ENCODE peak calls at places on chromosomes 3 and 15, in ten cellular contexts. F is OCI-LY7, B is psoas muscle, H is colonic mucosa, E is fibroblast of lung, M is adrenal gland, N is pancreas, S is A673, V is breast epithelium, L is neural progenitor cell. K is an unnamed sample. For H3K4me1, the result is how much of the 10 kb centered on the place peaks cover.

GRCh38 chr15:42974202-42974862 is 53.8 kb upstream of the TTBK2 start:
- DNase-seq in F (no peak), B (no peak), H (no peak), E (no peak), M (no peak), N (no peak), S (no peak), V (no peak), L (no peak), K (no peak)

GRCh38 chr3:96264701-96265100 is 549.7 kb upstream of the EPHA6 start:
- DNase-seq in F (no peak), B (no peak), H (no peak), E (no peak), M (no peak), N (no peak), S (no peak), V (no peak), L (no peak), K (no peak)

GRCh38 chr3:141414141-141414689 is 45.9 kb downstream of the ZBTB38 start:
- DNase-seq in F (no peak), B (peak), H (no peak), E (peak), M (peak), N (peak), S (no peak), V (no peak), L (no peak), K (no peak)

GRCh38 chr15:76875911-76876310 is 29.2 kb downstream of the SCAPER start:
- DNase-seq in F (no peak), B (no peak), H (no peak), E (no peak), M (no peak), N (no peak), S (no peak), V (no peak), L (no peak), K (no peak)

GRCh38 chr15:36877294-36877693 is 223.1 kb downstream of the MEIS2 start:
- DNase-seq in F (no peak), B (no peak), H (no peak), E (no peak), M (no peak), N (no peak), S (no peak), V (no peak), L (peak), K (no peak)

GRCh38 chr3:15205934-15206661 is at the start of gene CAPN7:
- DNase-seq in F (peak), B (peak), H (peak), E (peak), M (peak), N (peak), S (peak), V (peak), L (peak), K (no peak)

GRCh38 chr3:192339214-192339613 is 388.1 kb downstream of the FGF12 start:
- DNase-seq in F (no peak), B (no peak), H (no peak), E (no peak), M (no peak), N (no peak), S (no peak), V (no peak), L (peak), K (no peak)

GRCh38 chr15:63233667-63234419 is 43.6 kb upstream of the APH1B start:
- DNase-seq in F (no peak), B (no peak), H (no peak), E (peak), M (no peak), N (no peak), S (no peak), V (no peak), L (no peak), K (no peak)

GRCh38 chr3:196640501-196640968 is 1.0 kb downstream of the NRROS start:
- DNase-seq in F (no peak), B (no peak), H (no peak), E (no peak), M (no peak), N (no peak), S (no peak), V (no peak), L (no peak), K (no peak)

GRCh38 chr3:183387797-183388196 is 40.6 kb downstream of the MCF2L2 start:
- DNase-seq in F (no peak), B (no peak), H (no peak), E (no peak), M (no peak), N (no peak), S (no peak), V (no peak), L (no peak), K (no peak)

GRCh38 chr3:4222574-4222973 is 80.6 kb upstream of the SETMAR start:
- DNase-seq in F (no peak), B (no peak), H (no peak), E (no peak), M (no peak), N (no peak), S (no peak), V (no peak), L (no peak), K (no peak)

GRCh38 chr15:89101302-89102191 is 13.3 kb downstream of the ABHD2 start:
- DNase-seq in F (no peak), B (peak), H (peak), E (peak), M (peak), N (peak), S (no peak), V (peak), L (no peak), K (peak)

DNA sequence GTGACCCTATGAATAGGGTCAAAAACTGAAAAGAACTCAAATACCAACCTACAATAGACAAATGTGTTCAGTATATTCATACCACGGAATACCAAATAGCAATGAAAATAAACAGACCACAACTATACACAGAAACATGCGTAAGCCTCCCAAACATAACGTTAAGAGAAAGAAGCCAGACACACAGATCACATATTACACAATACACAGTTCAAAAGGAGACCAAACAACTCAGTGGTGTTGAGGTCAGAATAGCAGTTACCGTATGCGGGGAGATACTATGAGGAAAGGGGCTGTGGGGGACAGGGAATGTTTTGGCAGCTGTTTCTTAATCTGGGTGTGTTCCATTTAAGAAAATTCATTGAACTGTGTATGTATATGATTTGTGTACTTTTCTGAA is 6.6 kb downstream of the OSBPL10 start:
- DNase-seq in F (no peak), B (no peak), H (no peak), E (peak), M (no peak), N (no peak), S (no peak), V (no peak), L (no peak), K (no peak)
- H3K4me1 ChIP-seq in F (half or more), B (under half), H (under half), E (under half), M (under half), N (under half), S (under half), V (under half), L (under half), K (under half)

GRCh38 chr15:41692049-41692448 is 31.8 kb downstream of the MGA start:
- DNase-seq in F (no peak), B (no peak), H (no peak), E (no peak), M (no peak), N (no peak), S (no peak), V (no peak), L (no peak), K (no peak)

GRCh38 chr15:41693757-41694156 is 33.6 kb downstream of the MGA start:
- DNase-seq in F (no peak), B (no peak), H (no peak), E (no peak), M (no peak), N (no peak), S (no peak), V (no peak), L (no peak), K (no peak)

GRCh38 chr15:41691471-41691870 is 31.3 kb downstream of the MGA start:
- DNase-seq in F (no peak), B (no peak), H (no peak), E (peak), M (no peak), N (no peak), S (no peak), V (no peak), L (no peak), K (no peak)

GRCh38 chr15:41698779-41699178 is 38.6 kb downstream of the MGA start:
- DNase-seq in F (no peak), B (no peak), H (no peak), E (peak), M (no peak), N (no peak), S (no peak), V (no peak), L (no peak), K (no peak)

GRCh38 chr15:41695750-41696436 is 35.7 kb downstream of the MGA start:
- DNase-seq in F (peak), B (no peak), H (no peak), E (peak), M (peak), N (no peak), S (peak), V (no peak), L (no peak), K (no peak)
- TF ChIP-seq CTCF in F (peak), B (no peak), H (no peak), E (peak), M (no peak), N (no peak), S (peak), V (no peak), L (no peak), K (no peak)

DNA sequence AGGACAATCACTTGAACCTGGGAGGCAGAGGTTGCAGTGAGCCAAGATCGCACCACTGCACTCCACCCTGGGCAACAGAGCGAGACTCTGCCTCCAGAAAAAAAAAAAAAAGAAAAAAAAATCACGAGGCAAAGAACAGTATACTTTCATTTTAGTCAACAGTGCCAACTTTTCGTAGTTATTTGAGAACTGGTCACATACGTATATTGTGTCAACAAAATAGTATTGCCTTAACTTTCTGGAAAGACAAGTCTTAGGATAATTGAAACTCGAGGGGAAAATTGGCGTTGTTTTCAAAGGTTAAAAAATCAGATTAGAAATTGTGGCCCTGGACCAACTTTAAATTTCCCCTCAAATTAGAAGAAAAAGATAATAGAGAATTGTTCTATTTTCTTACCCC is 13.8 kb downstream of the GMPS start:
- DNase-seq in F (no peak), B (no peak), H (no peak), E (no peak), M (no peak), N (no peak), S (no peak), V (no peak), L (no peak), K (no peak)
- H3K4me1 ChIP-seq in F (under half), B (under half), H (under half), E (under half), M (under half), N (under half), S (under half), V (under half), L (under half), K (under half)

GRCh38 chr3:49411550-49411967 is 217 bp downstream of the RHOA start:
- DNase-seq in F (peak), B (peak), H (peak), E (no peak), M (peak), N (peak), S (no peak), V (peak), L (peak), K (no peak)

GRCh38 chr3:49411968-49412631 is at the start of the genes RHOA and TCTA:
- DNase-seq in F (peak), B (peak), H (peak), E (peak), M (peak), N (peak), S (peak), V (peak), L (peak), K (peak)

GRCh38 chr3:49412632-49413337 is 562 bp downstream of the TCTA start:
- DNase-seq in F (peak), B (peak), H (no peak), E (peak), M (no peak), N (no peak), S (no peak), V (no peak), L (peak), K (no peak)

GRCh38 chr3:49410102-49410843 is 1.5 kb downstream of the RHOA start:
- DNase-seq in F (no peak), B (no peak), H (no peak), E (no peak), M (no peak), N (no peak), S (no peak), V (no peak), L (no peak), K (no peak)

GRCh38 chr3:49410844-49411549 is 779 bp downstream of the RHOA start:
- DNase-seq in F (no peak), B (no peak), H (no peak), E (no peak), M (no peak), N (no peak), S (peak), V (no peak), L (no peak), K (no peak)
- TF ChIP-seq CTCF in F (no peak), B (no peak), H (no peak), E (no peak), M (no peak), N (no peak), S (no peak), V (no peak), L (no peak), K (no peak)

GRCh38 chr3:32837366-32837765 is 19.6 kb downstream of the TRIM71 start:
- DNase-seq in F (no peak), B (no peak), H (no peak), E (no peak), M (no peak), N (no peak), S (no peak), V (no peak), L (no peak), K (no peak)
- H3K4me1 ChIP-seq in F (under half), B (under half), H (under half), E (under half), M (under half), N (under half), S (under half), V (under half), L (half or more), K (under half)

GRCh38 chr3:180802837-180803236 is 109.6 kb upstream of the FXR1 start:
- DNase-seq in F (peak), B (no peak), H (no peak), E (peak), M (no peak), N (no peak), S (peak), V (no peak), L (peak), K (no peak)
- TF ChIP-seq CTCF in F (peak), B (peak), H (no peak), E (peak), M (peak), N (no peak), S (peak), V (no peak), L (peak), K (no peak)

DNA sequence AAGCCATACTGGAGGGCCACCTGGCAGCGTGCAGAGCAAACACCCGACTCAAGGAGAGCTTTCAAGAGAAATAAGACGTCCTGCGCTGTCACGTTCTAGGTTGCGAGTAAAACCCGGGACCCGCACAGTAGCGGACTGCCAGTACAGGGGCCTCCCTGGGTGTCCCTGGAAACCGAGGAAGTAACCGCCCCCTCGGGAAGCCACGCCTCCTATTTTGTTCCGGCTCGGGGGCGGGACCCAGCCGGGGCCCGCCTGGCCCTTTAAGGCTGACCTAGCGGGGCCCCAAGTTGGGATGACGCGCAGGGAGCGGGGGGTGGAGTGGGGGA is 218 bp upstream of the MAPKAPK3 start:
- DNase-seq in F (peak), B (peak), H (peak), E (peak), M (peak), N (peak), S (peak), V (peak), L (peak), K (no peak)
- H3K4me1 ChIP-seq in F (under half), B (under half), H (under half), E (under half), M (under half), N (under half), S (under half), V (under half), L (under half), K (half or more)

DNA sequence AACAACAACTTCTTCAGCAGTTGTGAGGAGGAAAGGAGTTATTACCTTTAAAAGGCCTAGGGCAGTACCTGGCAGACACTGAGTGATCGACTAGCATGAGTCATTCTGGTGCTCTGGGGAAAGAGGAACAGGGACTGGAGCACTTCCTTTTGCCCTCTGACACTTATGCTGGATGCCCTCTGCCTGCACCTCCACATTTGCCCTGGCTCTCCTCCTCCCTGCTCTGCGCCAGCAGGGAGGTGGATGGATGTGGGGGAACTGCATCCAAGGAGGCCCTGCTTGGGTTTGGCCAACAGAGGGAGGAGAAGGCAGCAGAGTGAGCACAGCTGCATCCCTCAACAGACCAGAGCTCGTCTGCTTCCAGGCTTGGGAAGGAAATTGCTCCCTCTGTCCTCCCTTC is 75.1 kb downstream of the SEMA5B start:
- DNase-seq in F (peak), B (no peak), H (no peak), E (no peak), M (no peak), N (no peak), S (no peak), V (no peak), L (peak), K (no peak)
- TF ChIP-seq CTCF in F (no peak), B (no peak), H (no peak), E (no peak), M (no peak), N (no peak), S (no peak), V (no peak), L (peak), K (no peak)